ENCODE peak calls at places on chromosome 19, in nine cellular contexts. K is Daoy; I is GM03348; D is activated T-cell treated with anti-CD3 and anti-CD28 coated beads, Interleukin-2, amount 50 U/mL, for 48 hours; R is nucleus accumbens; H is EL; Z is H4; T is HCT116; A is effector CD4-positive, alpha-beta T cell. W is an unnamed sample.

GRCh38 chr19:30640266-30640965 is 268.2 kb downstream of the ZNF536 start:
- DNase-seq in D (no peak), T (no peak), Z (no peak), A (no peak), K (no peak), R (no peak), H (no peak), I (peak), W (peak)

GRCh38 chr19:40590464-40591265 is 10.5 kb upstream of the LTBP4 start:
- DNase-seq in D (no peak), I (no peak), R (no peak), T (no peak), K (no peak), H (no peak), A (no peak), Z (no peak), W (no peak)

GRCh38 chr19:4909172-4909896 is at the start of gene UHRF1:
- DNase-seq in R (no peak), K (peak), D (peak), T (no peak), I (no peak), H (peak), A (no peak), Z (no peak), W (peak)

GRCh38 chr19:52034051-52034728 is 6.0 kb upstream of the ZNF614 start:
- DNase-seq in T (no peak), H (no peak), I (no peak), R (no peak), A (no peak), Z (peak), D (no peak), K (no peak), W (no peak)

GRCh38 chr19:35254341-35255297 is 5.8 kb downstream of the LSR start:
- DNase-seq in K (no peak), A (no peak), D (no peak), T (no peak), R (no peak), I (no peak), H (no peak), Z (no peak), W (peak)

GRCh38 chr19:57537953-57538547 is 10.9 kb downstream of the ZNF549 start:
- DNase-seq in Z (no peak), A (no peak), T (no peak), H (no peak), D (no peak), R (no peak), K (no peak), I (no peak), W (no peak)

GRCh38 chr19:53772943-53773342 is 51.2 kb downstream of the NLRP12 start:
- DNase-seq in H (peak), I (peak), D (peak), K (peak), R (no peak), T (peak), Z (peak), A (peak), W (peak)

GRCh38 chr19:51508059-51508733 is 6.6 kb upstream of the SIGLEC12 start:
- DNase-seq in T (no peak), R (no peak), D (no peak), Z (no peak), H (no peak), I (no peak), K (no peak), A (no peak), W (no peak)

GRCh38 chr19:480016-480855 is 16.1 kb upstream of the MADCAM1 start:
- DNase-seq in Z (no peak), D (peak), H (no peak), R (peak), I (no peak), A (peak), K (peak), T (no peak), W (peak)

GRCh38 chr19:35037716-35038622 is 3.6 kb upstream of the HPN start:
- DNase-seq in K (peak), I (peak), A (no peak), R (no peak), T (no peak), H (no peak), Z (no peak), D (no peak), W (peak)

GRCh38 chr19:57026476-57026875 is 93.3 kb upstream of the USP29 start:
- DNase-seq in K (no peak), Z (no peak), A (no peak), R (no peak), D (no peak), T (no peak), I (no peak), H (no peak), W (no peak)